ENCODE peak calls at places on chromosomes 2 and 18, in four cellular contexts. One of them, this sample, is unnamed.

GRCh38 chr2:158890296-158890905 is 78.0 kb upstream of the TANC1 start:
- DNase-seq in sigmoid colon: no peak
- DNase-seq in GM23248: peak; percentile 64
- DNase-seq in Peyer's patch: no peak
- DNase-seq in this sample: no peak

GRCh38 chr2:114113527-114113926 is 223.6 kb downstream of the ACTR3 start:
- DNase-seq in Peyer's patch: no peak
- DNase-seq in GM23248: no peak
- DNase-seq in sigmoid colon: no peak
- DNase-seq in this sample: no peak

GRCh38 chr2:28445448-28446258 is 50.2 kb upstream of the PLB1 start:
- DNase-seq in GM23248: peak; percentile 97
- DNase-seq in Peyer's patch: no peak
- DNase-seq in sigmoid colon: no peak
- DNase-seq in this sample: peak; percentile 53

GRCh38 chr18:6943143-6943542 is 174.5 kb downstream of the LAMA1 start:
- DNase-seq in sigmoid colon: no peak
- DNase-seq in GM23248: no peak
- DNase-seq in Peyer's patch: no peak
- DNase-seq in this sample: no peak

GRCh38 chr2:28681216-28681981 is 70.2 kb upstream of the PPP1CB start:
- DNase-seq in sigmoid colon: no peak
- DNase-seq in Peyer's patch: peak; percentile 57
- DNase-seq in GM23248: no peak
- DNase-seq in this sample: peak; percentile 75

GRCh38 chr2:97910403-97911209 is 85.1 kb downstream of the TMEM131 start:
- DNase-seq in Peyer's patch: no peak
- DNase-seq in sigmoid colon: no peak
- DNase-seq in GM23248: no peak
- DNase-seq in this sample: no peak

GRCh38 chr2:178101321-178102079 is 10.7 kb upstream of the RBM45 start:
- DNase-seq in sigmoid colon: no peak
- DNase-seq in Peyer's patch: no peak
- DNase-seq in GM23248: peak; percentile 15
- DNase-seq in this sample: no peak

GRCh38 chr2:27378809-27379290 is 1.7 kb downstream of the ZNF513 start:
- DNase-seq in sigmoid colon: no peak
- DNase-seq in GM23248: no peak
- DNase-seq in Peyer's patch: no peak
- DNase-seq in this sample: no peak

GRCh38 chr2:71074893-71075292 is 6.4 kb downstream of the NAGK start:
- DNase-seq in GM23248: no peak
- DNase-seq in sigmoid colon: peak; percentile 3
- DNase-seq in Peyer's patch: no peak
- DNase-seq in this sample: no peak

GRCh38 chr2:239537633-239538356 is 137.0 kb upstream of the HDAC4 start:
- DNase-seq in sigmoid colon: peak; percentile 15
- DNase-seq in GM23248: no peak
- DNase-seq in Peyer's patch: no peak
- DNase-seq in this sample: peak; percentile 56

GRCh38 chr18:13620206-13620672 is 106.1 kb downstream of the FAM210A start:
- DNase-seq in sigmoid colon: peak; percentile 34
- DNase-seq in GM23248: no peak
- DNase-seq in Peyer's patch: no peak
- DNase-seq in this sample: no peak

GRCh38 chr2:5121106-5121505 is 571.1 kb upstream of the SOX11 start:
- DNase-seq in Peyer's patch: no peak
- DNase-seq in sigmoid colon: no peak
- DNase-seq in GM23248: no peak
- DNase-seq in this sample: no peak

GRCh38 chr2:28228419-28228995 is 164.2 kb upstream of the FOSL2 start:
- DNase-seq in sigmoid colon: no peak
- DNase-seq in Peyer's patch: no peak
- DNase-seq in GM23248: no peak
- DNase-seq in this sample: no peak

GRCh38 chr18:45464619-45465018 is 150.7 kb upstream of the SLC14A2 start:
- DNase-seq in Peyer's patch: no peak
- DNase-seq in sigmoid colon: no peak
- DNase-seq in GM23248: no peak
- DNase-seq in this sample: no peak

GRCh38 chr2:234374671-234375245 is 122.1 kb downstream of the ARL4C start:
- DNase-seq in Peyer's patch: no peak
- DNase-seq in GM23248: no peak
- DNase-seq in sigmoid colon: no peak
- DNase-seq in this sample: no peak

GRCh38 chr2:88582030-88582429 is 45.2 kb downstream of the EIF2AK3 start:
- DNase-seq in GM23248: peak; percentile 24
- DNase-seq in Peyer's patch: no peak
- DNase-seq in sigmoid colon: no peak
- DNase-seq in this sample: no peak

GRCh38 chr18:54774971-54775665 is 53.2 kb upstream of the RAB27B start:
- DNase-seq in Peyer's patch: no peak
- DNase-seq in sigmoid colon: no peak
- DNase-seq in GM23248: peak; percentile 32
- DNase-seq in this sample: no peak

DNA sequence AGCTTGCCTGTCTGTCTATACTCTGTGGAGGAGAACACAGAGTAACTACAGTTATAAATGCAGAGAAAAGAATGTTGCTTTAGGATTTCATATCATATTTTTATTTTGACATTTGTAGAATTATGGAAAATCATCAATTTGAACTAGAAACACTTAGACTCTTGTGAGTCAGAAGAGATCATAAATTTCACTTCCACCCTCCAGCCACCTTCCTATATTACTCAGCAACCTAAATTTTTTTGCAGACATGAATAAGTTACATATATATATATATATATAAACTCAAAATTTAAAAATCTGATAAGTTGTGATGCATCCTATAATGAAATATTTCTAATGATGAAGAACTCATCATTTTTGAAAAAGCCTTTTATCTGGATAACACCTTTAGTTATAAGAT is 172.3 kb downstream of the PIEZO2 start:
- DNase-seq in GM23248: no peak
- DNase-seq in Peyer's patch: no peak
- DNase-seq in sigmoid colon: no peak
- DNase-seq in this sample: no peak
- H3K4me1 ChIP-seq in GM23248: no peaks in the 10 kb centered on the region
- H3K4me1 ChIP-seq in Peyer's patch: no peaks in the 10 kb centered on the region
- H3K4me1 ChIP-seq in sigmoid colon: no peaks in the 10 kb centered on the region
- H3K4me1 ChIP-seq in this sample: no peaks in the 10 kb centered on the region

GRCh38 chr2:8389373-8390108 is 292.3 kb upstream of the ID2 start:
- DNase-seq in sigmoid colon: no peak
- DNase-seq in GM23248: peak; percentile 65
- DNase-seq in Peyer's patch: no peak
- DNase-seq in this sample: no peak
- H3K27ac ChIP-seq in sigmoid colon: no peak overlapping the region
- H3K27ac ChIP-seq in GM23248: no peak overlapping the region
- H3K27ac ChIP-seq in Peyer's patch: no peak overlapping the region
- H3K27ac ChIP-seq in this sample: no peak overlapping the region

DNA sequence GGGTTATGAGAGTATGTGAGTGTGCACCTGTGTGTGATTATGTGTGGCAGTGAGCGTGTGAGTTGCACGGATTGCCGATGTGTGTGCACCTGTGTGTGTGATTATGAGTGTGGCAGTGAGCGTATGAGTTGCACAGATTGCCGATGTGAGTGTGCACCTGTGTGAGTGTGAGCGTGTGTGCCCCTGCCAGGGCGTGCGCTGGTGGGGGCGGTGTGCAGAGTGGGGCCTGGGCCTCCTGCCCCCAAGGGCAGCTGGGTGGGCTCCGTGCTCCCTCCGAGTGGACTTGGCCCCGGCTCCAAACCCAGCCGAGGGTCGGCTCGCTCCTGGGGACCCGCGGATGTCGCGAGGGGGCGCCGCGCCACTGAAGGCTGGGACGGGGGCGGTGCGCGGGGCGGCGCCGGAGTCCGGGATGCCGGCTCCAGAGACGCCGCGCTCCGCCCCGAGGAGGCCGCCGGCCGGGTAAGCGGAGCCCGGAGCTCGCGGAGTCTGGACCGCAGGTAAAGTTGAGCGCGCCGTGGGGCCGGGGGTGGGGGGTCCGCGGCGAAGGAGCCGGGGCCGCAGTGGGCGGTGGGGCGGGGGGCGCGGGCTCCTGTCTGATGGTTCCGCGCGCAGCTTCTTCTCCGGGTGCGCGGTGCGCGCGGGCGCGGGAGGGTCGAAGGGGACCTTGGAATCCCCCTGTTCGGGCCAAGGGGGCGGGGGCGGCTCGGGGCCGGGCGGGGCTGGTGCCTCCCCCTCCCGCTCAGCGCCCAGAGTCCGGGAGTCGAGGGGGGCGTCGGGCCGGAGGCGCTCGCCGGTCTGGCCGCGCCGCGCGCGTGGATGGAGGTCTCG is at the start of gene KCNG2:
- DNase-seq in GM23248: peak; percentile 42
- DNase-seq in Peyer's patch: no peak
- DNase-seq in sigmoid colon: peak; percentile 44
- DNase-seq in this sample: peak; percentile 72
- H3K4me3 ChIP-seq in GM23248: no peak within 1 kb of the TSS
- H3K4me3 ChIP-seq in Peyer's patch: peak within 1 kb of the TSS; percentile 24
- H3K4me3 ChIP-seq in sigmoid colon: peak within 1 kb of the TSS; percentile 39
- H3K4me3 ChIP-seq in this sample: no peak within 1 kb of the TSS

GRCh38 chr18:76456823-76457222 is 38.2 kb downstream of the ZNF516 start:
- DNase-seq in Peyer's patch: no peak
- DNase-seq in sigmoid colon: peak; percentile 10
- DNase-seq in GM23248: no peak
- DNase-seq in this sample: no peak
- H3K4me1 ChIP-seq in Peyer's patch: no peaks in the 10 kb centered on the region
- H3K4me1 ChIP-seq in sigmoid colon: peaks cover 61% of the 10 kb centered on the region
- H3K4me1 ChIP-seq in GM23248: peaks cover 51% of the 10 kb centered on the region
- H3K4me1 ChIP-seq in this sample: no peaks in the 10 kb centered on the region

GRCh38 chr2:237673130-237673921 is 45.9 kb downstream of the LRRFIP1 start:
- DNase-seq in Peyer's patch: peak; percentile 87
- DNase-seq in sigmoid colon: peak; percentile 79
- DNase-seq in GM23248: peak; percentile 91
- DNase-seq in this sample: peak; percentile 88
- H3K27ac ChIP-seq in Peyer's patch: peak overlapping the region; percentile 78
- H3K27ac ChIP-seq in sigmoid colon: peak overlapping the region; percentile 84
- H3K27ac ChIP-seq in GM23248: peak overlapping the region; percentile 89
- H3K27ac ChIP-seq in this sample: peak overlapping the region; percentile 6

GRCh38 chr2:136764397-136765255 is 719 bp upstream of the THSD7B start:
- DNase-seq in Peyer's patch: no peak
- DNase-seq in GM23248: no peak
- DNase-seq in sigmoid colon: no peak
- DNase-seq in this sample: peak; percentile 73

GRCh38 chr2:136765256-136765735 is at the start of gene THSD7B:
- DNase-seq in sigmoid colon: no peak
- DNase-seq in GM23248: peak; percentile 7
- DNase-seq in Peyer's patch: no peak
- DNase-seq in this sample: peak; percentile 76

GRCh38 chr2:136767030-136767429 is 1.7 kb downstream of the THSD7B start:
- DNase-seq in Peyer's patch: no peak
- DNase-seq in sigmoid colon: no peak
- DNase-seq in GM23248: no peak
- DNase-seq in this sample: no peak

GRCh38 chr2:136770384-136770783 is 5.0 kb downstream of the THSD7B start:
- DNase-seq in Peyer's patch: no peak
- DNase-seq in GM23248: no peak
- DNase-seq in sigmoid colon: no peak
- DNase-seq in this sample: no peak

DNA sequence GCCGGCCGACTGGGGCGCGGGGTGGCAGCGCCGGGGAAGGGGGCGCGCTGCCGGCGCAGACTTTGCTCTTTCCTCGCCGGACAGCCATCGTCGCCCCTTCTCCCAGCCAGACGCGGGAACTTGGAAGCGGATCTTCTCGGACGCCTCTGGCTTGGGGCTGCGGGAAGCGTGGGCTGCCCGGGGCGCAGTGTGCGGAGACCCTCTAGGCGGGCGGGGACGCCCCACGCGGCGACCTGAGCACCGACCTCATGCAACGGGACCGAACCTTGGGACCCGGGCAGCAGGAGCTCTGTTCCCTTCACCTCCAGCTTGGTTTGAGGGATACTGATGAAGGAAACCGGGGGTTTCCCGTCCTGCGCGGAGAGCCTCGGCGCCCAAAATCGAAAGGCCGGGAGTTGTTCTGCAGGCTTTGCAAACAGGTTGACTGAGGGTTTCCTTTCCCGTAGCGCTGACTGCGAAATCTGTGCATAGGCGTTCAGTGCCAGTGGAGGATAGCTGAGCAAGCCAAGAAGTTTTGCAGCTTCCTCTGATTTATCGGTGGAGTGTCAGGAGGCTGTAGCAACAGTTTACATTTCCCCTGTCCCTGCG is 485 bp downstream of the THSD7B start:
- DNase-seq in GM23248: peak; percentile 7
- DNase-seq in Peyer's patch: no peak
- DNase-seq in sigmoid colon: no peak
- DNase-seq in this sample: peak; percentile 72
- H3K4me3 ChIP-seq in GM23248: peak overlapping the region; percentile 26
- H3K4me3 ChIP-seq in Peyer's patch: no peak overlapping the region
- H3K4me3 ChIP-seq in sigmoid colon: peak overlapping the region; percentile 50
- H3K4me3 ChIP-seq in this sample: peak overlapping the region; percentile 81